ENCODE peak calls at places on chromosomes 12 and 14, in six cellular contexts. D is A549, T is endothelial cell of umbilical vein, L is HepG2, A is K562, S is GM12878. Q is an unnamed sample.
A peak's percentile ranks its signal among the peaks of the same experiment; 100 is the strongest.

GRCh38 chr14:89695846-89696245 is 258.7 kb downstream of the EFCAB11 start:
- DNase-seq in L (no peak), S (no peak), A (no peak), T (no peak), D (no peak), Q (no peak)

GRCh38 chr12:50086148-50086547 is 1.0 kb downstream of the SMARCD1 start:
- DNase-seq in A (no peak), L (no peak), T (no peak), D (no peak), S (no peak), Q (no peak)

GRCh38 chr12:82694970-82695369 is 8.3 kb downstream of the TMTC2 start:
- DNase-seq in D (no peak), S (no peak), L (no peak), T (peak; percentile 21), A (no peak), Q (no peak)

GRCh38 chr14:23127861-23128260 is 8.8 kb upstream of the CEBPE start:
- DNase-seq in S (no peak), D (no peak), A (no peak), L (no peak), T (no peak), Q (no peak)

GRCh38 chr12:32471601-32472001 is 72.2 kb downstream of the FGD4 start:
- DNase-seq in S (no peak), A (no peak), D (no peak), T (no peak), L (no peak), Q (no peak)

GRCh38 chr12:4202918-4203317 is 70.6 kb upstream of the CCND2 start:
- DNase-seq in D (no peak), A (no peak), T (no peak), L (no peak), S (no peak), Q (no peak)

GRCh38 chr12:124026755-124027745 is 54.0 kb downstream of the ZNF664 start:
- DNase-seq in T (peak; percentile 8), D (no peak), L (no peak), S (no peak), A (peak; percentile 47), Q (peak; percentile 69)

GRCh38 chr14:71290960-71291466 is 383.8 kb downstream of the PCNX1 start:
- DNase-seq in D (peak; percentile 7), S (peak; percentile 58), L (peak; percentile 31), A (no peak), T (peak; percentile 85), Q (peak; percentile 74)

GRCh38 chr12:89863332-89863938 is 154.8 kb upstream of the ATP2B1 start:
- DNase-seq in D (no peak), L (no peak), S (peak; percentile 72), A (no peak), T (no peak), Q (peak; percentile 37)

GRCh38 chr14:100410056-100410565 is 87.0 kb downstream of the SLC25A47 start:
- DNase-seq in T (no peak), A (no peak), S (no peak), D (no peak), L (no peak), Q (no peak)

GRCh38 chr12:98371419-98371818 is 144.0 kb upstream of the TMPO start:
- DNase-seq in L (no peak), T (peak; percentile 37), S (no peak), D (no peak), A (no peak), Q (no peak)

GRCh38 chr14:95660550-95661515 is 25.4 kb upstream of the TCL1B start:
- DNase-seq in T (no peak), D (no peak), A (no peak), L (no peak), S (no peak), Q (no peak)

GRCh38 chr14:74551431-74551830 is 57.9 kb downstream of the ISCA2 start:
- DNase-seq in S (no peak), A (no peak), L (no peak), T (no peak), D (no peak), Q (no peak)

GRCh38 chr12:12441051-12441807 is 84.4 kb downstream of the BORCS5 start:
- DNase-seq in T (no peak), S (no peak), L (no peak), D (no peak), A (no peak), Q (no peak)

GRCh38 chr12:86914716-86915115 is 658.5 kb upstream of the MGAT4C start:
- DNase-seq in L (peak; percentile 1), A (no peak), S (no peak), D (peak; percentile 4), T (peak; percentile 69), Q (peak; percentile 48)

GRCh38 chr14:96143906-96144305 is 60.7 kb upstream of the BDKRB2 start:
- DNase-seq in D (no peak), S (no peak), L (no peak), A (no peak), T (no peak), Q (no peak)

GRCh38 chr12:31005944-31006361 is 67.7 kb upstream of the DDX11 start:
- DNase-seq in S (no peak), T (no peak), A (no peak), L (no peak), D (peak; percentile 48), Q (no peak)

GRCh38 chr12:6866163-6866919 is 990 bp upstream of the TPI1 start:
- DNase-seq in A (peak; percentile 61), D (no peak), S (no peak), L (no peak), T (no peak), Q (no peak)

GRCh38 chr14:69226178-69226577 is 33.8 kb upstream of the GALNT16 start:
- DNase-seq in S (no peak), A (no peak), L (no peak), D (no peak), T (peak; percentile 92), Q (no peak)

GRCh38 chr12:118645219-118645618 is 268.9 kb downstream of the SUDS3 start:
- DNase-seq in D (no peak), A (peak; percentile 20), S (no peak), L (peak; percentile 23), T (no peak), Q (peak; percentile 54)

GRCh38 chr12:42730286-42730685 is 140.7 kb upstream of the PRICKLE1 start:
- DNase-seq in A (no peak), S (no peak), L (no peak), T (no peak), D (no peak), Q (no peak)

GRCh38 chr14:75422169-75422568 is 5.7 kb upstream of the JDP2 start:
- DNase-seq in S (no peak), L (peak; percentile 21), T (no peak), A (no peak), D (peak; percentile 52), Q (no peak)

GRCh38 chr12:1544991-1545700 is 49.2 kb downstream of the FBXL14 start:
- DNase-seq in L (peak; percentile 7), D (no peak), T (peak; percentile 32), S (no peak), A (no peak), Q (peak; percentile 60)

GRCh38 chr12:91866566-91866965 is 279.1 kb downstream of the BTG1 start:
- DNase-seq in S (no peak), L (no peak), A (no peak), D (no peak), T (no peak), Q (no peak)

GRCh38 chr12:104329697-104330096 is 26.2 kb downstream of the EID3 start:
- DNase-seq in D (no peak), A (no peak), L (no peak), T (no peak), S (no peak), Q (no peak)

GRCh38 chr12:114691810-114692557 is 8.0 kb upstream of the TBX3 start:
- DNase-seq in L (no peak), T (no peak), D (no peak), S (no peak), A (no peak), Q (no peak)

GRCh38 chr14:102277874-102278630 is 26.9 kb downstream of the MOK start:
- DNase-seq in A (no peak), L (no peak), D (no peak), T (no peak), S (no peak), Q (no peak)

GRCh38 chr12:7042847-7043246 is 17.7 kb upstream of the C1S start:
- DNase-seq in T (peak; percentile 43), A (peak; percentile 53), D (peak; percentile 52), S (no peak), L (peak; percentile 34), Q (peak; percentile 70)

GRCh38 chr12:20807192-20808080 is 3.1 kb upstream of the SLCO1B3 start:
- DNase-seq in T (no peak), D (no peak), A (no peak), S (no peak), L (no peak), Q (no peak)

GRCh38 chr12:1443421-1444141 is 150.8 kb downstream of the FBXL14 start:
- DNase-seq in L (no peak), S (no peak), D (no peak), T (no peak), A (no peak), Q (no peak)

GRCh38 chr12:120225852-120226640 is 25.1 kb upstream of the RPLP0 start:
- DNase-seq in D (no peak), S (no peak), T (no peak), L (no peak), A (peak; percentile 52), Q (no peak)

GRCh38 chr12:57983150-57983857 is 41.9 kb downstream of the ATP23 start:
- DNase-seq in D (no peak), T (peak; percentile 72), A (no peak), S (no peak), L (peak; percentile 12), Q (peak; percentile 64)

GRCh38 chr12:131085125-131085815 is 131.6 kb downstream of the ADGRD1 start:
- DNase-seq in L (no peak), A (no peak), D (no peak), S (no peak), T (no peak), Q (no peak)

GRCh38 chr12:31928246-31929139 is 30.7 kb upstream of the RESF1 start:
- DNase-seq in S (no peak), A (no peak), T (peak; percentile 11), D (no peak), L (no peak), Q (no peak)

GRCh38 chr12:10553148-10553547 is 47.5 kb downstream of the EIF2S3B start:
- DNase-seq in S (no peak), T (no peak), D (no peak), L (no peak), A (no peak), Q (no peak)
- TF ChIP-seq POLR2A in S (no peak), T (no peak), D (no peak), L (no peak), A (no peak), Q (no peak)

GRCh38 chr14:36066636-36067035 is 109.9 kb downstream of the PTCSC3 start:
- DNase-seq in A (no peak), S (no peak), L (no peak), T (no peak), D (no peak), Q (no peak)
- TF ChIP-seq MYC in A (no peak), S (no peak), L (no peak), T (no peak), D (no peak), Q (no peak)

GRCh38 chr14:63800651-63801385 is 52.0 kb upstream of the SYNE2 start:
- DNase-seq in A (no peak), T (no peak), D (no peak), S (no peak), L (no peak), Q (no peak)
- TF ChIP-seq MAX in A (no peak), T (no peak), D (no peak), S (no peak), L (no peak), Q (no peak)

GRCh38 chr12:16168078-16168477 is 109.4 kb downstream of the SLC15A5 start:
- DNase-seq in L (no peak), T (no peak), S (no peak), D (no peak), A (no peak), Q (no peak)
- TF ChIP-seq POLR2A in L (no peak), T (no peak), S (no peak), D (no peak), A (no peak), Q (no peak)

GRCh38 chr14:104579507-104579906 is at the start of gene C14orf180:
- DNase-seq in S (no peak), T (no peak), A (no peak), L (no peak), D (no peak), Q (no peak)
- TF ChIP-seq MYC in S (no peak), T (no peak), A (no peak), L (no peak), D (no peak), Q (no peak)

Q was measured in NB4.